ENCODE peak calls at places on chromosome 17, in five cellular contexts. One of them, this sample, is unnamed.

GRCh38 chr17:5219536-5219935 is 15.1 kb downstream of the SCIMP start:
- DNase-seq in AG04450: no peak
- DNase-seq in A549: no peak
- DNase-seq in tibial nerve: no peak
- DNase-seq in tibial artery: no peak
- DNase-seq in this sample: no peak

GRCh38 chr17:5874486-5874885 is 195.7 kb upstream of the WSCD1 start:
- DNase-seq in AG04450: no peak
- DNase-seq in A549: no peak
- DNase-seq in tibial nerve: no peak
- DNase-seq in tibial artery: no peak
- DNase-seq in this sample: no peak

GRCh38 chr17:33178641-33179040 is 114.5 kb downstream of the ASIC2 start:
- DNase-seq in AG04450: no peak
- DNase-seq in A549: no peak
- DNase-seq in tibial nerve: no peak
- DNase-seq in tibial artery: no peak
- DNase-seq in this sample: no peak

GRCh38 chr17:59380474-59380873 is 49.0 kb downstream of the YPEL2 start:
- DNase-seq in AG04450: no peak
- DNase-seq in A549: no peak
- DNase-seq in tibial nerve: no peak
- DNase-seq in tibial artery: no peak
- DNase-seq in this sample: no peak

GRCh38 chr17:80887639-80888175 is 103.9 kb upstream of the CHMP6 start:
- DNase-seq in AG04450: no peak
- DNase-seq in A549: no peak
- DNase-seq in tibial nerve: no peak
- DNase-seq in tibial artery: no peak
- DNase-seq in this sample: no peak

GRCh38 chr17:77127735-77128361 is 12.9 kb upstream of the SEC14L1 start:
- DNase-seq in AG04450: no peak
- DNase-seq in A549: no peak
- DNase-seq in tibial nerve: peak
- DNase-seq in tibial artery: peak
- DNase-seq in this sample: no peak

GRCh38 chr17:40850287-40850972 is 16.6 kb downstream of the KRT12 start:
- DNase-seq in AG04450: no peak
- DNase-seq in A549: no peak
- DNase-seq in tibial nerve: no peak
- DNase-seq in tibial artery: no peak
- DNase-seq in this sample: no peak

GRCh38 chr17:74921045-74921681 is 1.9 kb downstream of the USH1G start:
- DNase-seq in AG04450: no peak
- DNase-seq in A549: no peak
- DNase-seq in tibial nerve: no peak
- DNase-seq in tibial artery: no peak
- DNase-seq in this sample: no peak

GRCh38 chr17:4593021-4593797 is 8.9 kb downstream of the SMTNL2 start:
- DNase-seq in AG04450: no peak
- DNase-seq in A549: no peak
- DNase-seq in tibial nerve: no peak
- DNase-seq in tibial artery: no peak
- DNase-seq in this sample: no peak

GRCh38 chr17:57869599-57870282 is 19.9 kb upstream of the MRPS23 start:
- DNase-seq in AG04450: peak
- DNase-seq in A549: peak
- DNase-seq in tibial nerve: no peak
- DNase-seq in tibial artery: no peak
- DNase-seq in this sample: no peak

GRCh38 chr17:57868775-57869598 is 19.1 kb upstream of the MRPS23 start:
- DNase-seq in AG04450: no peak
- DNase-seq in A549: no peak
- DNase-seq in tibial nerve: no peak
- DNase-seq in tibial artery: no peak
- DNase-seq in this sample: no peak

GRCh38 chr17:57871155-57871554 is 21.3 kb upstream of the MRPS23 start:
- DNase-seq in AG04450: no peak
- DNase-seq in A549: no peak
- DNase-seq in tibial nerve: no peak
- DNase-seq in tibial artery: no peak
- DNase-seq in this sample: no peak

GRCh38 chr17:57871863-57872262 is 22.0 kb upstream of the MRPS23 start:
- DNase-seq in AG04450: no peak
- DNase-seq in A549: no peak
- DNase-seq in tibial nerve: no peak
- DNase-seq in tibial artery: no peak
- DNase-seq in this sample: no peak

GRCh38 chr17:57870283-57870635 is 20.4 kb upstream of the MRPS23 start:
- DNase-seq in AG04450: no peak
- DNase-seq in A549: no peak
- DNase-seq in tibial nerve: no peak
- DNase-seq in tibial artery: no peak
- DNase-seq in this sample: no peak
- H3K27ac ChIP-seq in AG04450: peak
- H3K27ac ChIP-seq in A549: peak
- H3K27ac ChIP-seq in tibial nerve: no peak
- H3K27ac ChIP-seq in tibial artery: peak
- H3K27ac ChIP-seq in this sample: no peak

GRCh38 chr17:8480011-8480976 is 44.6 kb downstream of the NDEL1 start:
- DNase-seq in AG04450: no peak
- DNase-seq in A549: no peak
- DNase-seq in tibial nerve: no peak
- DNase-seq in tibial artery: no peak
- DNase-seq in this sample: no peak
- H3K27ac ChIP-seq in AG04450: peak
- H3K27ac ChIP-seq in A549: no peak
- H3K27ac ChIP-seq in tibial nerve: peak
- H3K27ac ChIP-seq in tibial artery: peak
- H3K27ac ChIP-seq in this sample: no peak

GRCh38 chr17:56781944-56782737 is 51.6 kb downstream of the C17orf67 start:
- DNase-seq in AG04450: no peak
- DNase-seq in A549: no peak
- DNase-seq in tibial nerve: no peak
- DNase-seq in tibial artery: no peak
- DNase-seq in this sample: no peak

GRCh38 chr17:56785396-56785795 is 48.3 kb downstream of the C17orf67 start:
- DNase-seq in AG04450: no peak
- DNase-seq in A549: no peak
- DNase-seq in tibial nerve: no peak
- DNase-seq in tibial artery: no peak
- DNase-seq in this sample: no peak

GRCh38 chr17:56786989-56787482 is 46.7 kb downstream of the C17orf67 start:
- DNase-seq in AG04450: peak
- DNase-seq in A549: peak
- DNase-seq in tibial nerve: no peak
- DNase-seq in tibial artery: no peak
- DNase-seq in this sample: no peak

GRCh38 chr17:56785997-56786680 is 47.6 kb downstream of the C17orf67 start:
- DNase-seq in AG04450: no peak
- DNase-seq in A549: no peak
- DNase-seq in tibial nerve: no peak
- DNase-seq in tibial artery: no peak
- DNase-seq in this sample: no peak
- H3K27ac ChIP-seq in AG04450: no peak
- H3K27ac ChIP-seq in A549: peak
- H3K27ac ChIP-seq in tibial nerve: no peak
- H3K27ac ChIP-seq in tibial artery: no peak
- H3K27ac ChIP-seq in this sample: no peak

DNA sequence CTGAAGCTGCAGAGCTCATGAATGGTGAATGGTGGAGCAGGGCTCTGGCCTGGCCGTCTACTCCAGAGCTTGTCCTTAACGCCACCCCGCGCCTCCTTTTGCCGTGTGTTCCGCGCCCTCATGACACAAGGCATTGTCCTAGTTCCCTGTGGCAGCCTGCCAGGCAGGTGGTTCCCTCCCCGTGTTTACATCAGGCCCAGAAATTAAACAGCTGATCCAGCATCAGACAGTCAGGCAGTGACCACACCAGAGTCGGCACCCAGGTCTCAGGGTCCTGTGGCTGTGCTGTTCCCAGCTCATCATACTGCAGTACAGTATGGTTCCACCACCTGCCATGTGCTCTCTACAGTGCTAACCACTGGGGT is 119.7 kb downstream of the RAB11FIP4 start:
- DNase-seq in AG04450: no peak
- DNase-seq in A549: no peak
- DNase-seq in tibial nerve: no peak
- DNase-seq in tibial artery: no peak
- DNase-seq in this sample: no peak
- H3K27ac ChIP-seq in AG04450: no peak
- H3K27ac ChIP-seq in A549: no peak
- H3K27ac ChIP-seq in tibial nerve: no peak
- H3K27ac ChIP-seq in tibial artery: no peak
- H3K27ac ChIP-seq in this sample: no peak

GRCh38 chr17:45888392-45888791 is 6.0 kb upstream of the MAPT start:
- DNase-seq in AG04450: no peak
- DNase-seq in A549: no peak
- DNase-seq in tibial nerve: no peak
- DNase-seq in tibial artery: no peak
- DNase-seq in this sample: no peak
- H3K27ac ChIP-seq in AG04450: no peak
- H3K27ac ChIP-seq in A549: no peak
- H3K27ac ChIP-seq in tibial nerve: no peak
- H3K27ac ChIP-seq in tibial artery: no peak
- H3K27ac ChIP-seq in this sample: no peak

DNA sequence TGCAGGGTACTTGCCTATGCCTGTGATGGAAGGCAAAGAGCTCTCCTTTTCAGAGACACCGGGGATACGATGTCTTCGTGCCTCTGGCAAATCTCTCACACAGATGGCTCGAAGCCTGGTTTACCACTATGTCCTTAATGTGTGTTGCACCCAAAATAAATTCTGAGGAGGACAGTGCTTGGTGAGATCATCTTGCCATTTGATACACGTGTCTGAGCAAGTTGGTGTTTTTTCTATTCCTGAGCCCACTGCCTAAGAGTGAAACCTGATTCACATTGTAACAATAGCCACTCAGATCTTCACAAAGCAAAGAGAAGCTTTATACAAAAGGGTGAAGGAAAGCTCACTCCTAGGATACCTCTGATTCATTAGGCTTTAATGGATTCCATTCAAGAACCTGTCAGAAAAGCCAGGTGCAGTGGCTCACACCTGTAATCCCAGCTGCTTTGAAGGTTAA is 33.1 kb upstream of the AKAP1 start:
- DNase-seq in AG04450: no peak
- DNase-seq in A549: no peak
- DNase-seq in tibial nerve: no peak
- DNase-seq in tibial artery: no peak
- DNase-seq in this sample: no peak
- H3K27ac ChIP-seq in AG04450: no peak
- H3K27ac ChIP-seq in A549: no peak
- H3K27ac ChIP-seq in tibial nerve: no peak
- H3K27ac ChIP-seq in tibial artery: no peak
- H3K27ac ChIP-seq in this sample: no peak

GRCh38 chr17:2385240-2386202 is 15.3 kb downstream of the MNT start:
- DNase-seq in AG04450: no peak
- DNase-seq in A549: no peak
- DNase-seq in tibial nerve: no peak
- DNase-seq in tibial artery: no peak
- DNase-seq in this sample: no peak
- H3K27ac ChIP-seq in AG04450: no peak
- H3K27ac ChIP-seq in A549: no peak
- H3K27ac ChIP-seq in tibial nerve: peak
- H3K27ac ChIP-seq in tibial artery: peak
- H3K27ac ChIP-seq in this sample: no peak

GRCh38 chr17:14373587-14374259 is 72.8 kb downstream of the HS3ST3B1 start:
- DNase-seq in AG04450: no peak
- DNase-seq in A549: no peak
- DNase-seq in tibial nerve: no peak
- DNase-seq in tibial artery: no peak
- DNase-seq in this sample: no peak
- H3K27ac ChIP-seq in AG04450: peak
- H3K27ac ChIP-seq in A549: no peak
- H3K27ac ChIP-seq in tibial nerve: no peak
- H3K27ac ChIP-seq in tibial artery: no peak
- H3K27ac ChIP-seq in this sample: no peak

DNA sequence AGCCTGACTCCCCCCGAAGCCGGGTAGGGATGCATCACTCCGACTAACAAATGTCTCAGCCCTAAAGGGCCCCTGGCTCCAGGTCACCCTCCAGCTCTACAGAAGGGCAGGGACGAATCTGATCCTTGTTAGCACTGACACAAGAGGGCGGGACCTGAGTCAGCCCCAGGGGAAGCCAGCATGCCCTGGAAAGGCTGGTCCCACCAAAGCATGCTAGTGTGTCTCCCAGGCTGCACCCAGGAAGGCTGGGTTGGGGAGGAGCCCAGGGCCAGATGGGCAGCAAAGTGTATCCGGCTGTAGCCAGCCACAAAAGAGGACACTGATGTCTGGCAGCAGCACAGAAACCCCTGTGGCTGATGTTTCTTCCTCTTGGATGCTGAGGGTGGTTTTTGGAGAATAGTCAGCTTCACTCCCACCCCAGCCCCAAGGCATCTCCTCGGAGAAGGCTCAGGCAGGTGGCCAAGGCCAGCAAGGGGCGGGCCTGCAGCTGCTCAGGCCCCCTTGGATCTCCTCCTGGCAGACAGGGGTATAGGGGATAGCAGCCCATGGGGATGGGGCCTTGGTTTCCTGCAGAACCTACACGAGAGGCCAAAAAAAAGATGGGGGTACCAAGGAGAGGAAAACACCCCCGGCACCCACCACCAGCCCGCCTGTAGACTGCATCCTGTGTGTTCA is 11.0 kb downstream of the NATD1 start:
- DNase-seq in AG04450: no peak
- DNase-seq in A549: no peak
- DNase-seq in tibial nerve: no peak
- DNase-seq in tibial artery: no peak
- DNase-seq in this sample: no peak
- H3K27ac ChIP-seq in AG04450: no peak
- H3K27ac ChIP-seq in A549: no peak
- H3K27ac ChIP-seq in tibial nerve: no peak
- H3K27ac ChIP-seq in tibial artery: no peak
- H3K27ac ChIP-seq in this sample: no peak

GRCh38 chr17:55709984-55710383 is 12.7 kb downstream of the TMEM100 start:
- DNase-seq in AG04450: no peak
- DNase-seq in A549: no peak
- DNase-seq in tibial nerve: no peak
- DNase-seq in tibial artery: peak
- DNase-seq in this sample: no peak

GRCh38 chr17:55708575-55708974 is 14.1 kb downstream of the TMEM100 start:
- DNase-seq in AG04450: no peak
- DNase-seq in A549: no peak
- DNase-seq in tibial nerve: no peak
- DNase-seq in tibial artery: no peak
- DNase-seq in this sample: no peak

GRCh38 chr17:55709440-55709839 is 13.2 kb downstream of the TMEM100 start:
- DNase-seq in AG04450: no peak
- DNase-seq in A549: no peak
- DNase-seq in tibial nerve: no peak
- DNase-seq in tibial artery: no peak
- DNase-seq in this sample: no peak

GRCh38 chr17:55710410-55710809 is 12.3 kb downstream of the TMEM100 start:
- DNase-seq in AG04450: no peak
- DNase-seq in A549: no peak
- DNase-seq in tibial nerve: no peak
- DNase-seq in tibial artery: no peak
- DNase-seq in this sample: no peak

GRCh38 chr17:55710829-55711496 is 11.7 kb downstream of the TMEM100 start:
- DNase-seq in AG04450: no peak
- DNase-seq in A549: no peak
- DNase-seq in tibial nerve: no peak
- DNase-seq in tibial artery: no peak
- DNase-seq in this sample: no peak
- H3K27ac ChIP-seq in AG04450: no peak
- H3K27ac ChIP-seq in A549: no peak
- H3K27ac ChIP-seq in tibial nerve: no peak
- H3K27ac ChIP-seq in tibial artery: peak
- H3K27ac ChIP-seq in this sample: no peak